ENCODE peak calls at places on chromosomes 5 and 9, in eight cellular contexts. I, W, Y, F, M, C, L and N are unnamed samples.

GRCh38 chr9:131999692-132000551 is 79.7 kb downstream of the MED27 start:
- DNase-seq in Y (no peak), C (no peak), M (no peak), L (no peak), I (no peak), W (no peak), F (peak), N (peak)

GRCh38 chr9:112029921-112030444 is 133.4 kb downstream of the UGCG start:
- DNase-seq in W (no peak), F (no peak), C (no peak), L (no peak), Y (no peak), I (no peak), M (peak), N (peak)

GRCh38 chr5:146395233-146395632 is 51.9 kb upstream of the TCERG1 start:
- DNase-seq in M (no peak), C (no peak), F (no peak), I (no peak), Y (no peak), L (no peak), W (no peak), N (no peak)

GRCh38 chr9:36142510-36143161 is 6.1 kb downstream of the GLIPR2 start:
- DNase-seq in I (peak), F (no peak), W (no peak), L (no peak), Y (peak), M (peak), C (no peak), N (no peak)

GRCh38 chr5:147869112-147869511 is 9.4 kb upstream of the SCGB3A2 start:
- DNase-seq in F (no peak), L (no peak), W (no peak), I (no peak), M (no peak), C (no peak), Y (no peak), N (no peak)

GRCh38 chr9:124024107-124024506 is 12.5 kb downstream of the LHX2 start:
- DNase-seq in M (no peak), L (no peak), F (no peak), Y (no peak), I (no peak), C (no peak), W (no peak), N (no peak)

GRCh38 chr9:38619556-38620447 is 594 bp downstream of the ANKRD18A start:
- DNase-seq in M (no peak), W (peak), C (no peak), F (no peak), I (peak), Y (peak), L (peak), N (peak)

GRCh38 chr5:67619235-67619634 is 422.6 kb upstream of the CD180 start:
- DNase-seq in I (no peak), W (no peak), F (no peak), L (no peak), C (no peak), M (no peak), Y (no peak), N (no peak)

GRCh38 chr5:54844905-54845566 is 140.4 kb downstream of the ESM1 start:
- DNase-seq in Y (no peak), I (no peak), W (peak), C (no peak), M (peak), L (no peak), F (no peak), N (peak)

GRCh38 chr5:119991645-119992044 is 362.3 kb downstream of the FAM170A start:
- DNase-seq in L (no peak), Y (no peak), F (no peak), W (no peak), C (no peak), M (no peak), I (no peak), N (no peak)